ENCODE peak calls at places on chromosome 21, in five cellular contexts. V is endothelial cell, O is fibroblast of the aortic adventitia, J is C1 segment of cervical spinal cord, Y is amygdala. T is an unnamed sample.

GRCh38 chr21:41396452-41397107 is 29.5 kb upstream of the MX1 start:
- DNase-seq in V (no peak), O (no peak), J (no peak), Y (peak), T (no peak)

GRCh38 chr21:43574741-43575465 is 84.4 kb downstream of the HSF2BP start:
- DNase-seq in V (no peak), O (no peak), J (peak), Y (peak), T (peak)

GRCh38 chr21:35469446-35469845 is 420.3 kb upstream of the RUNX1 start:
- DNase-seq in V (no peak), O (peak), J (no peak), Y (no peak), T (no peak)

GRCh38 chr21:37866027-37866426 is 50.2 kb downstream of the KCNJ6 start:
- DNase-seq in V (no peak), O (no peak), J (no peak), Y (peak), T (no peak)

GRCh38 chr21:44510508-44511218 is 29.3 kb downstream of the KRTAP10-1 start:
- DNase-seq in V (peak), O (peak), J (no peak), Y (peak), T (no peak)

GRCh38 chr21:15617968-15618367 is 111.8 kb upstream of the USP25 start:
- DNase-seq in V (no peak), O (peak), J (no peak), Y (no peak), T (no peak)

GRCh38 chr21:31931644-31932469 is 59.0 kb downstream of the HUNK start:
- DNase-seq in V (no peak), O (no peak), J (no peak), Y (no peak), T (no peak)

GRCh38 chr21:46527801-46528200 is 69.1 kb downstream of the DIP2A start:
- DNase-seq in V (no peak), O (no peak), J (no peak), Y (no peak), T (no peak)

GRCh38 chr21:44722701-44723100 is 11.3 kb upstream of the TSPEAR start:
- DNase-seq in V (no peak), O (no peak), J (no peak), Y (no peak), T (no peak)

GRCh38 chr21:36005018-36005417 is 55.3 kb downstream of the SETD4 start:
- DNase-seq in V (no peak), O (peak), J (no peak), Y (no peak), T (no peak)